ENCODE peak calls at places on chromosomes 6 and 20, in eight cellular contexts. T is hypothalamus; B is AG08396; V is dorsolateral prefrontal cortex; W is stimulated activated CD8-positive, alpha-beta memory T cell treated with anti-CD3 and anti-CD28 coated beads, Interleukin-4, amount 100 ng/mL, for 1 hour; C is H9; E is breast epithelium; A is body of pancreas. U is an unnamed sample.

GRCh38 chr20:50304501-50304856 is 113.8 kb downstream of the CEBPB start:
- DNase-seq in A (peak), B (peak), T (no peak), E (no peak), W (no peak), V (no peak), C (peak), U (peak)

GRCh38 chr20:18679020-18679419 is 91.2 kb downstream of the DTD1 start:
- DNase-seq in B (no peak), E (no peak), A (peak), V (no peak), T (peak), W (no peak), C (no peak), U (no peak)

GRCh38 chr6:34093206-34093605 is 52.7 kb downstream of the GRM4 start:
- DNase-seq in E (no peak), C (no peak), B (no peak), T (no peak), A (no peak), V (no peak), W (no peak), U (no peak)

GRCh38 chr6:29376003-29376402 is 912 bp upstream of the OR12D3 start:
- DNase-seq in B (no peak), T (no peak), E (no peak), C (no peak), W (no peak), V (no peak), A (no peak), U (no peak)

GRCh38 chr6:12473494-12473893 is 183.3 kb downstream of the EDN1 start:
- DNase-seq in A (no peak), E (no peak), V (no peak), W (no peak), B (no peak), C (no peak), T (no peak), U (no peak)

GRCh38 chr6:134074151-134074712 is 21.8 kb upstream of the SLC2A12 start:
- DNase-seq in B (no peak), W (no peak), T (peak), E (no peak), V (peak), A (peak), C (peak), U (no peak)

GRCh38 chr20:52484438-52484837 is 292.9 kb upstream of the ZFP64 start:
- DNase-seq in W (no peak), C (no peak), V (no peak), B (peak), A (no peak), T (no peak), E (no peak), U (no peak)

GRCh38 chr6:79802657-79803310 is 144.6 kb downstream of the ELOVL4 start:
- DNase-seq in B (no peak), A (no peak), E (no peak), C (no peak), W (no peak), T (no peak), V (no peak), U (no peak)

GRCh38 chr20:34268851-34269668 is 27.8 kb downstream of the ASIP start:
- DNase-seq in W (no peak), E (no peak), T (no peak), B (peak), C (peak), A (peak), V (no peak), U (peak)

GRCh38 chr6:104653786-104654185 is 205.9 kb downstream of the HACE1 start:
- DNase-seq in B (no peak), C (no peak), V (no peak), E (no peak), W (no peak), A (no peak), T (no peak), U (no peak)

GRCh38 chr6:87164004-87164403 is 8.6 kb downstream of the ZNF292 start:
- DNase-seq in W (no peak), E (no peak), T (no peak), A (no peak), V (no peak), C (no peak), B (no peak), U (no peak)

GRCh38 chr6:138757131-138757530 is 16.4 kb upstream of the CCDC28A start:
- DNase-seq in B (no peak), A (no peak), E (no peak), W (no peak), C (no peak), V (no peak), T (no peak), U (no peak)

GRCh38 chr6:149065658-149066556 is 251.6 kb upstream of the TAB2 start:
- DNase-seq in V (no peak), C (no peak), E (no peak), T (peak), B (no peak), W (no peak), A (no peak), U (no peak)

GRCh38 chr6:139882234-139882633 is 507.8 kb upstream of the CITED2 start:
- DNase-seq in T (no peak), V (no peak), A (no peak), W (no peak), E (no peak), B (peak), C (no peak), U (no peak)

GRCh38 chr6:111377558-111378120 is 105.4 kb downstream of the REV3L start:
- DNase-seq in C (no peak), A (no peak), E (no peak), T (no peak), B (no peak), V (no peak), W (no peak), U (no peak)